ENCODE peak calls at places on chromosomes 1 and 21, in five cellular contexts. One of them, this sample, is unnamed.

GRCh38 chr21:42455196-42455595 is 40.8 kb downstream of the RSPH1 start:
- DNase-seq in OCI-LY7: peak; percentile 34
- DNase-seq in mesenchymal stem cell: no peak
- DNase-seq in A549: no peak
- DNase-seq in HCT116: no peak
- DNase-seq in this sample: no peak

GRCh38 chr1:234722267-234722704 is 112.3 kb upstream of the IRF2BP2 start:
- DNase-seq in OCI-LY7: no peak
- DNase-seq in mesenchymal stem cell: no peak
- DNase-seq in A549: no peak
- DNase-seq in HCT116: no peak
- DNase-seq in this sample: no peak

GRCh38 chr1:181135815-181136737 is 47.6 kb downstream of the IER5 start:
- DNase-seq in OCI-LY7: no peak
- DNase-seq in mesenchymal stem cell: peak; percentile 79
- DNase-seq in A549: peak; percentile 67
- DNase-seq in HCT116: no peak
- DNase-seq in this sample: peak; percentile 69

GRCh38 chr1:110674337-110675059 is at the start of gene KCNA3:
- DNase-seq in OCI-LY7: peak; percentile 79
- DNase-seq in mesenchymal stem cell: no peak
- DNase-seq in A549: no peak
- DNase-seq in HCT116: no peak
- DNase-seq in this sample: no peak

GRCh38 chr1:110554871-110555801 is 36.2 kb upstream of the KCNA10 start:
- DNase-seq in OCI-LY7: no peak
- DNase-seq in mesenchymal stem cell: peak; percentile 26
- DNase-seq in A549: peak; percentile 7
- DNase-seq in HCT116: no peak
- DNase-seq in this sample: no peak

GRCh38 chr1:229975047-229975446 is 92.0 kb upstream of the GALNT2 start:
- DNase-seq in OCI-LY7: no peak
- DNase-seq in mesenchymal stem cell: no peak
- DNase-seq in A549: no peak
- DNase-seq in HCT116: no peak
- DNase-seq in this sample: no peak

GRCh38 chr1:162056043-162056442 is 13.4 kb upstream of the NOS1AP start:
- DNase-seq in OCI-LY7: peak; percentile 39
- DNase-seq in mesenchymal stem cell: peak; percentile 77
- DNase-seq in A549: peak; percentile 72
- DNase-seq in HCT116: peak; percentile 74
- DNase-seq in this sample: peak; percentile 89

GRCh38 chr21:41139275-41139674 is 28.7 kb upstream of the BACE2 start:
- DNase-seq in OCI-LY7: no peak
- DNase-seq in mesenchymal stem cell: no peak
- DNase-seq in A549: no peak
- DNase-seq in HCT116: no peak
- DNase-seq in this sample: no peak

GRCh38 chr1:179781962-179782361 is 38.9 kb downstream of the FAM163A start:
- DNase-seq in OCI-LY7: no peak
- DNase-seq in mesenchymal stem cell: peak; percentile 45
- DNase-seq in A549: no peak
- DNase-seq in HCT116: no peak
- DNase-seq in this sample: no peak

GRCh38 chr1:154793674-154794073 is 76.4 kb downstream of the KCNN3 start:
- DNase-seq in OCI-LY7: no peak
- DNase-seq in mesenchymal stem cell: no peak
- DNase-seq in A549: no peak
- DNase-seq in HCT116: no peak
- DNase-seq in this sample: no peak

GRCh38 chr1:29415156-29415830 is 179.0 kb downstream of the PTPRU start:
- DNase-seq in OCI-LY7: no peak
- DNase-seq in mesenchymal stem cell: no peak
- DNase-seq in A549: peak; percentile 33
- DNase-seq in HCT116: peak; percentile 54
- DNase-seq in this sample: peak; percentile 51

GRCh38 chr1:67735806-67736627 is 51.0 kb downstream of the GADD45A start:
- DNase-seq in OCI-LY7: peak; percentile 93
- DNase-seq in mesenchymal stem cell: peak; percentile 92
- DNase-seq in A549: peak; percentile 67
- DNase-seq in HCT116: peak; percentile 45
- DNase-seq in this sample: peak; percentile 61

GRCh38 chr1:53652441-53653199 is 86.3 kb downstream of the GLIS1 start:
- DNase-seq in OCI-LY7: no peak
- DNase-seq in mesenchymal stem cell: no peak
- DNase-seq in A549: no peak
- DNase-seq in HCT116: no peak
- DNase-seq in this sample: no peak

GRCh38 chr1:198176179-198176578 is 19.4 kb downstream of the NEK7 start:
- DNase-seq in OCI-LY7: no peak
- DNase-seq in mesenchymal stem cell: no peak
- DNase-seq in A549: no peak
- DNase-seq in HCT116: no peak
- DNase-seq in this sample: no peak

GRCh38 chr1:201999625-202000238 is 10.7 kb upstream of the ELF3 start:
- DNase-seq in OCI-LY7: peak; percentile 59
- DNase-seq in mesenchymal stem cell: peak; percentile 69
- DNase-seq in A549: peak; percentile 83
- DNase-seq in HCT116: no peak
- DNase-seq in this sample: peak; percentile 65

GRCh38 chr1:85463666-85464496 is 1.1 kb downstream of the DDAH1 start:
- DNase-seq in OCI-LY7: no peak
- DNase-seq in mesenchymal stem cell: peak; percentile 45
- DNase-seq in A549: no peak
- DNase-seq in HCT116: no peak
- DNase-seq in this sample: no peak

GRCh38 chr1:97348599-97349265 is 572.1 kb downstream of the DPYD start:
- DNase-seq in OCI-LY7: no peak
- DNase-seq in mesenchymal stem cell: no peak
- DNase-seq in A549: no peak
- DNase-seq in HCT116: no peak
- DNase-seq in this sample: no peak

GRCh38 chr1:17272641-17273040 is 23.7 kb downstream of the PADI3 start:
- DNase-seq in OCI-LY7: no peak
- DNase-seq in mesenchymal stem cell: no peak
- DNase-seq in A549: no peak
- DNase-seq in HCT116: no peak
- DNase-seq in this sample: no peak

GRCh38 chr1:186790101-186790500 is 38.6 kb upstream of the PLA2G4A start:
- DNase-seq in OCI-LY7: no peak
- DNase-seq in mesenchymal stem cell: no peak
- DNase-seq in A549: no peak
- DNase-seq in HCT116: no peak
- DNase-seq in this sample: no peak

GRCh38 chr1:222790115-222790514 is 24.7 kb upstream of the DISP1 start:
- DNase-seq in OCI-LY7: no peak
- DNase-seq in mesenchymal stem cell: no peak
- DNase-seq in A549: no peak
- DNase-seq in HCT116: no peak
- DNase-seq in this sample: no peak

GRCh38 chr1:30109853-30110252 is 613.5 kb downstream of the MATN1 start:
- DNase-seq in OCI-LY7: no peak
- DNase-seq in mesenchymal stem cell: no peak
- DNase-seq in A549: peak; percentile 34
- DNase-seq in HCT116: no peak
- DNase-seq in this sample: no peak

GRCh38 chr1:228145498-228146425 is 4.0 kb upstream of the GJC2 start:
- DNase-seq in OCI-LY7: no peak
- DNase-seq in mesenchymal stem cell: no peak
- DNase-seq in A549: no peak
- DNase-seq in HCT116: no peak
- DNase-seq in this sample: no peak

GRCh38 chr1:14606632-14607031 is 8.1 kb downstream of the KAZN start:
- DNase-seq in OCI-LY7: peak; percentile 71
- DNase-seq in mesenchymal stem cell: no peak
- DNase-seq in A549: no peak
- DNase-seq in HCT116: no peak
- DNase-seq in this sample: peak; percentile 30

GRCh38 chr1:180892675-180893074 is 20.0 kb upstream of the KIAA1614 start:
- DNase-seq in OCI-LY7: no peak
- DNase-seq in mesenchymal stem cell: no peak
- DNase-seq in A549: no peak
- DNase-seq in HCT116: no peak
- DNase-seq in this sample: no peak

GRCh38 chr1:30417701-30418425 is 305.5 kb downstream of the MATN1 start:
- DNase-seq in OCI-LY7: no peak
- DNase-seq in mesenchymal stem cell: no peak
- DNase-seq in A549: no peak
- DNase-seq in HCT116: no peak
- DNase-seq in this sample: no peak

GRCh38 chr1:14138627-14139026 is 438.6 kb downstream of the PRDM2 start:
- DNase-seq in OCI-LY7: no peak
- DNase-seq in mesenchymal stem cell: no peak
- DNase-seq in A549: no peak
- DNase-seq in HCT116: no peak
- DNase-seq in this sample: no peak

GRCh38 chr1:108877858-108878257 is 1.1 kb downstream of the GPSM2 start:
- DNase-seq in OCI-LY7: peak; percentile 36
- DNase-seq in mesenchymal stem cell: peak; percentile 42
- DNase-seq in A549: no peak
- DNase-seq in HCT116: no peak
- DNase-seq in this sample: no peak

GRCh38 chr1:226066415-226067077 is 4.0 kb downstream of the H3-3A start:
- DNase-seq in OCI-LY7: no peak
- DNase-seq in mesenchymal stem cell: no peak
- DNase-seq in A549: peak; percentile 31
- DNase-seq in HCT116: no peak
- DNase-seq in this sample: no peak

GRCh38 chr1:204134103-204134502 is 17.7 kb downstream of the ETNK2 start:
- DNase-seq in OCI-LY7: no peak
- DNase-seq in mesenchymal stem cell: no peak
- DNase-seq in A549: no peak
- DNase-seq in HCT116: no peak
- DNase-seq in this sample: no peak

GRCh38 chr1:183841550-183841949 is 36.6 kb downstream of the RGL1 start:
- DNase-seq in OCI-LY7: no peak
- DNase-seq in mesenchymal stem cell: peak; percentile 68
- DNase-seq in A549: no peak
- DNase-seq in HCT116: no peak
- DNase-seq in this sample: peak; percentile 41

GRCh38 chr21:43467785-43468184 is 40.9 kb upstream of the SIK1 start:
- DNase-seq in OCI-LY7: no peak
- DNase-seq in mesenchymal stem cell: no peak
- DNase-seq in A549: no peak
- DNase-seq in HCT116: no peak
- DNase-seq in this sample: peak; percentile 0

GRCh38 chr1:32372149-32372756 is 9.9 kb downstream of the TSSK3 start:
- DNase-seq in OCI-LY7: peak; percentile 59
- DNase-seq in mesenchymal stem cell: peak; percentile 28
- DNase-seq in A549: no peak
- DNase-seq in HCT116: no peak
- DNase-seq in this sample: peak; percentile 33

GRCh38 chr1:201702936-201703335 is 126.0 kb upstream of the IPO9 start:
- DNase-seq in OCI-LY7: no peak
- DNase-seq in mesenchymal stem cell: peak; percentile 90
- DNase-seq in A549: peak; percentile 48
- DNase-seq in HCT116: no peak
- DNase-seq in this sample: no peak

GRCh38 chr1:238466459-238466858 is 575.7 kb upstream of the ZP4 start:
- DNase-seq in OCI-LY7: no peak
- DNase-seq in mesenchymal stem cell: peak; percentile 40
- DNase-seq in A549: no peak
- DNase-seq in HCT116: no peak
- DNase-seq in this sample: peak; percentile 3

GRCh38 chr1:54575161-54575560 is 27.1 kb downstream of the ACOT11 start:
- DNase-seq in OCI-LY7: no peak
- DNase-seq in mesenchymal stem cell: no peak
- DNase-seq in A549: no peak
- DNase-seq in HCT116: no peak
- DNase-seq in this sample: no peak

DNA sequence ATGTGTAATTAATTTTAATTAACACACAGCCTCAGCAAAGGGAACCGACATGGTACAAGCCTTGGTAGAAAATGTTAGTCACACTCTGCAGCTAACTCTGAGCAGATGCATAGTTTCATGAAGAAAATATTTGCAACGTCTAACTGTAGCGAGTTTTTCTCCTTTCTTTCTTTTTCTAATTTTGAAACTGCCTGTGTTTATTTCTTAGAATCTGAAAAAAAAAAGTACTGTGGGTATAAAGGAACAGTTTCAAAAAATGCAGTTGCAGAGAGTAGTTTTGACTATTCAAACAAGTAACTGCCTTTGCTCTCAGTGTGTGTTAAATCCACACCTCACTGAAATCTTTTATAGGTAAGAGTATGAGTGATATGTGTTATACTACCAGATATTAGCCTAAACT is 149.9 kb upstream of the C1orf105 start:
- DNase-seq in OCI-LY7: no peak
- DNase-seq in mesenchymal stem cell: peak; percentile 51
- DNase-seq in A549: no peak
- DNase-seq in HCT116: no peak
- DNase-seq in this sample: no peak
- H3K4me2 ChIP-seq in OCI-LY7: no peak overlapping the region
- H3K4me2 ChIP-seq in mesenchymal stem cell: no peak overlapping the region
- H3K4me2 ChIP-seq in A549: peak overlapping the region; percentile 80
- H3K4me2 ChIP-seq in HCT116: no peak overlapping the region
- H3K4me2 ChIP-seq in this sample: no peak overlapping the region

GRCh38 chr1:59695301-59695700 is 119.4 kb upstream of the HOOK1 start:
- DNase-seq in OCI-LY7: no peak
- DNase-seq in mesenchymal stem cell: peak; percentile 43
- DNase-seq in A549: no peak
- DNase-seq in HCT116: no peak
- DNase-seq in this sample: no peak
- H3K4me3 ChIP-seq in OCI-LY7: no peak overlapping the region
- H3K4me3 ChIP-seq in mesenchymal stem cell: no peak overlapping the region
- H3K4me3 ChIP-seq in A549: no peak overlapping the region
- H3K4me3 ChIP-seq in HCT116: no peak overlapping the region
- H3K4me3 ChIP-seq in this sample: no peak overlapping the region

GRCh38 chr1:93577536-93578432 is 103.9 kb downstream of the BCAR3 start:
- DNase-seq in OCI-LY7: no peak
- DNase-seq in mesenchymal stem cell: no peak
- DNase-seq in A549: no peak
- DNase-seq in HCT116: no peak
- DNase-seq in this sample: no peak
- H3K4me1 ChIP-seq in OCI-LY7: no peaks in the 10 kb centered on the region
- H3K4me1 ChIP-seq in mesenchymal stem cell: peaks cover 32% of the 10 kb centered on the region
- H3K4me1 ChIP-seq in A549: peaks cover 42% of the 10 kb centered on the region
- H3K4me1 ChIP-seq in HCT116: no peaks in the 10 kb centered on the region
- H3K4me1 ChIP-seq in this sample: peaks cover 39% of the 10 kb centered on the region

GRCh38 chr1:147890177-147890790 is 12.3 kb upstream of the GJA8 start:
- DNase-seq in OCI-LY7: peak; percentile 64
- DNase-seq in mesenchymal stem cell: peak; percentile 59
- DNase-seq in A549: peak; percentile 62
- DNase-seq in HCT116: peak; percentile 48
- DNase-seq in this sample: peak; percentile 97

GRCh38 chr1:147895123-147895522 is 7.5 kb upstream of the GJA8 start:
- DNase-seq in OCI-LY7: no peak
- DNase-seq in mesenchymal stem cell: no peak
- DNase-seq in A549: peak; percentile 33
- DNase-seq in HCT116: no peak
- DNase-seq in this sample: peak; percentile 96

GRCh38 chr1:147892216-147892615 is 10.4 kb upstream of the GJA8 start:
- DNase-seq in OCI-LY7: peak; percentile 21
- DNase-seq in mesenchymal stem cell: no peak
- DNase-seq in A549: peak; percentile 34
- DNase-seq in HCT116: peak; percentile 18
- DNase-seq in this sample: peak; percentile 51

GRCh38 chr1:147891088-147891487 is 11.5 kb upstream of the GJA8 start:
- DNase-seq in OCI-LY7: no peak
- DNase-seq in mesenchymal stem cell: no peak
- DNase-seq in A549: no peak
- DNase-seq in HCT116: no peak
- DNase-seq in this sample: no peak

GRCh38 chr1:147892731-147893214 is 9.8 kb upstream of the GJA8 start:
- DNase-seq in OCI-LY7: peak; percentile 55
- DNase-seq in mesenchymal stem cell: peak; percentile 57
- DNase-seq in A549: peak; percentile 57
- DNase-seq in HCT116: peak; percentile 24
- DNase-seq in this sample: peak; percentile 88
- H3K4me2 ChIP-seq in OCI-LY7: no peak overlapping the region
- H3K4me2 ChIP-seq in mesenchymal stem cell: no peak overlapping the region
- H3K4me2 ChIP-seq in A549: no peak overlapping the region
- H3K4me2 ChIP-seq in HCT116: no peak overlapping the region
- H3K4me2 ChIP-seq in this sample: peak overlapping the region; percentile 30

This sample was measured in PC-3.